ENCODE peak calls at places on chromosomes 7 and 10, in nine cellular contexts. One of them, this sample, is unnamed.

GRCh38 chr10:19815478-19816419 is 483 bp upstream of the PLXDC2 start:
- DNase-seq in body of pancreas: peak; percentile 40
- DNase-seq in IMR-90: peak; percentile 56
- DNase-seq in WERI-Rb-1: peak; percentile 58
- DNase-seq in H7: peak; percentile 84
- DNase-seq in adipocyte: peak; percentile 32
- DNase-seq in bronchial epithelial cell: no peak
- DNase-seq in upper lobe of right lung: peak; percentile 89
- DNase-seq in fibroblast of lung: peak; percentile 85
- DNase-seq in this sample: no peak

GRCh38 chr7:77427996-77428603 is 12.0 kb upstream of the GSAP start:
- DNase-seq in body of pancreas: no peak
- DNase-seq in upper lobe of right lung: no peak
- DNase-seq in fibroblast of lung: peak; percentile 51
- DNase-seq in adipocyte: no peak
- DNase-seq in bronchial epithelial cell: peak; percentile 63
- DNase-seq in H7: no peak
- DNase-seq in IMR-90: peak; percentile 78
- DNase-seq in WERI-Rb-1: no peak
- DNase-seq in this sample: peak; percentile 28

GRCh38 chr10:93992400-93993030 is 1.2 kb upstream of the PLCE1 start:
- DNase-seq in upper lobe of right lung: no peak
- DNase-seq in WERI-Rb-1: no peak
- DNase-seq in bronchial epithelial cell: no peak
- DNase-seq in fibroblast of lung: peak; percentile 13
- DNase-seq in H7: peak; percentile 32
- DNase-seq in body of pancreas: no peak
- DNase-seq in adipocyte: peak; percentile 56
- DNase-seq in IMR-90: peak; percentile 16
- DNase-seq in this sample: no peak

GRCh38 chr7:33726582-33726981 is 178.8 kb upstream of the BMPER start:
- DNase-seq in fibroblast of lung: no peak
- DNase-seq in bronchial epithelial cell: peak; percentile 34
- DNase-seq in body of pancreas: no peak
- DNase-seq in upper lobe of right lung: no peak
- DNase-seq in WERI-Rb-1: no peak
- DNase-seq in H7: peak; percentile 55
- DNase-seq in adipocyte: no peak
- DNase-seq in IMR-90: no peak
- DNase-seq in this sample: no peak

GRCh38 chr7:87875151-87876039 is 765 bp downstream of the SLC25A40 start:
- DNase-seq in fibroblast of lung: peak; percentile 12
- DNase-seq in H7: peak; percentile 77
- DNase-seq in upper lobe of right lung: peak; percentile 70
- DNase-seq in adipocyte: no peak
- DNase-seq in bronchial epithelial cell: peak; percentile 9
- DNase-seq in body of pancreas: no peak
- DNase-seq in WERI-Rb-1: no peak
- DNase-seq in IMR-90: peak; percentile 2
- DNase-seq in this sample: no peak

GRCh38 chr7:66303454-66304160 is 98.5 kb downstream of the TPST1 start:
- DNase-seq in adipocyte: no peak
- DNase-seq in IMR-90: no peak
- DNase-seq in fibroblast of lung: no peak
- DNase-seq in H7: no peak
- DNase-seq in bronchial epithelial cell: no peak
- DNase-seq in body of pancreas: peak; percentile 70
- DNase-seq in upper lobe of right lung: no peak
- DNase-seq in WERI-Rb-1: no peak
- DNase-seq in this sample: no peak

GRCh38 chr10:15120523-15120922 is 23.4 kb downstream of the RPP38 start:
- DNase-seq in H7: no peak
- DNase-seq in IMR-90: peak; percentile 79
- DNase-seq in WERI-Rb-1: no peak
- DNase-seq in adipocyte: peak; percentile 19
- DNase-seq in fibroblast of lung: peak; percentile 72
- DNase-seq in upper lobe of right lung: no peak
- DNase-seq in body of pancreas: no peak
- DNase-seq in bronchial epithelial cell: peak; percentile 86
- DNase-seq in this sample: no peak

GRCh38 chr10:95693331-95693667 is 428 bp downstream of the TCTN3 start:
- DNase-seq in body of pancreas: no peak
- DNase-seq in upper lobe of right lung: no peak
- DNase-seq in H7: no peak
- DNase-seq in WERI-Rb-1: no peak
- DNase-seq in bronchial epithelial cell: no peak
- DNase-seq in IMR-90: peak; percentile 2
- DNase-seq in adipocyte: no peak
- DNase-seq in fibroblast of lung: no peak
- DNase-seq in this sample: no peak

GRCh38 chr7:90836937-90837336 is 240.8 kb downstream of the CDK14 start:
- DNase-seq in IMR-90: no peak
- DNase-seq in WERI-Rb-1: no peak
- DNase-seq in H7: no peak
- DNase-seq in bronchial epithelial cell: no peak
- DNase-seq in fibroblast of lung: no peak
- DNase-seq in adipocyte: peak; percentile 76
- DNase-seq in body of pancreas: no peak
- DNase-seq in upper lobe of right lung: no peak
- DNase-seq in this sample: no peak

GRCh38 chr7:148962823-148963582 is 65.3 kb downstream of the PDIA4 start:
- DNase-seq in WERI-Rb-1: peak; percentile 71
- DNase-seq in upper lobe of right lung: peak; percentile 76
- DNase-seq in IMR-90: peak; percentile 67
- DNase-seq in bronchial epithelial cell: peak; percentile 63
- DNase-seq in H7: peak; percentile 52
- DNase-seq in adipocyte: peak; percentile 88
- DNase-seq in body of pancreas: peak; percentile 70
- DNase-seq in fibroblast of lung: peak; percentile 83
- DNase-seq in this sample: no peak

GRCh38 chr10:3425261-3425660 is 252.7 kb upstream of the PITRM1 start:
- DNase-seq in fibroblast of lung: no peak
- DNase-seq in adipocyte: no peak
- DNase-seq in WERI-Rb-1: no peak
- DNase-seq in body of pancreas: no peak
- DNase-seq in IMR-90: peak; percentile 19
- DNase-seq in H7: no peak
- DNase-seq in bronchial epithelial cell: peak; percentile 30
- DNase-seq in upper lobe of right lung: no peak
- DNase-seq in this sample: no peak

GRCh38 chr10:8042864-8043568 is 11.5 kb upstream of the GATA3 start:
- DNase-seq in body of pancreas: no peak
- DNase-seq in upper lobe of right lung: no peak
- DNase-seq in adipocyte: no peak
- DNase-seq in H7: peak; percentile 79
- DNase-seq in WERI-Rb-1: no peak
- DNase-seq in bronchial epithelial cell: no peak
- DNase-seq in IMR-90: no peak
- DNase-seq in fibroblast of lung: no peak
- DNase-seq in this sample: no peak

GRCh38 chr10:8040651-8041050 is 13.8 kb upstream of the GATA3 start:
- DNase-seq in adipocyte: no peak
- DNase-seq in H7: no peak
- DNase-seq in WERI-Rb-1: no peak
- DNase-seq in bronchial epithelial cell: no peak
- DNase-seq in upper lobe of right lung: no peak
- DNase-seq in IMR-90: no peak
- DNase-seq in fibroblast of lung: no peak
- DNase-seq in body of pancreas: no peak
- DNase-seq in this sample: no peak

GRCh38 chr10:8039323-8039922 is 15.1 kb upstream of the GATA3 start:
- DNase-seq in bronchial epithelial cell: no peak
- DNase-seq in adipocyte: no peak
- DNase-seq in H7: peak; percentile 65
- DNase-seq in WERI-Rb-1: no peak
- DNase-seq in upper lobe of right lung: no peak
- DNase-seq in body of pancreas: no peak
- DNase-seq in fibroblast of lung: no peak
- DNase-seq in IMR-90: no peak
- DNase-seq in this sample: no peak

GRCh38 chr10:8042032-8042863 is 12.2 kb upstream of the GATA3 start:
- DNase-seq in H7: peak; percentile 41
- DNase-seq in WERI-Rb-1: no peak
- DNase-seq in body of pancreas: no peak
- DNase-seq in adipocyte: no peak
- DNase-seq in upper lobe of right lung: no peak
- DNase-seq in IMR-90: no peak
- DNase-seq in fibroblast of lung: no peak
- DNase-seq in bronchial epithelial cell: no peak
- DNase-seq in this sample: no peak

DNA sequence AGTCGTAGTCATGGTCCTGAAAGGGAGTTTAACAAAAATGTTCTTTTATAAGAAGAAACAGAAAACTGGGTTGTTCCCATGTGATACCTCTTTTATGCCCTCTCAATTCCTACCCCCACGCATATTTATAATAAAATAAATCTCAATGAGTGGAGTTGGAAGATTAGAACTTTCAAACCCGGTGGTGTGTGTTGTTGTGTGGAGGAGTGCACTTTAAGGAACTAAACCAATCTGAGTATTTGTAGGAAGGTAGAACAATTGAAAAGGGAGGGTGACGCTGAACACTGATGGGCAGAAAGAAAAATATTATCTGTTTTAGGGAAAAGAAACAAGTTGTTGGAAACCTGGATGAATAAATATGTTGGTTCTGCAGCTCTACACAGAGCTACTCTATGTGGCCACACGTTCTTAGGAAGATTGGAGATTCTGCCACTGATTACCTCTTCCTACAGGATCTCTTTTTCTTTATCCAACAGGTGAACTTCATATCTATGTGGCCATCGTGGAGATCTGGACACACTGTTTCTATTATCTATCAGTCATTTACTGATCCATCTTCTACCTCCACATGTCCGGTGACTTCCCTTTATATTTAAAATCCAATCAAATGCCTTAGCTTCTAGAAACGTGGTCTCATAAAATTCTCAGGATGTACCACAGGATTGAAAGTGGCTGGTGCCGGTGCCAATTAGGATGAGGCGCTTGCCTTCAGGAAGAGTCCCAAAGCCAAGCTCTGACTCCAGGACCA is 13.0 kb upstream of the GATA3 start:
- DNase-seq in upper lobe of right lung: no peak
- DNase-seq in WERI-Rb-1: no peak
- DNase-seq in fibroblast of lung: no peak
- DNase-seq in bronchial epithelial cell: no peak
- DNase-seq in body of pancreas: no peak
- DNase-seq in H7: peak; percentile 2
- DNase-seq in adipocyte: no peak
- DNase-seq in IMR-90: no peak
- DNase-seq in this sample: no peak
- H3K27me3 ChIP-seq in upper lobe of right lung: peaks cover 100% of the 10 kb centered on the region
- H3K27me3 ChIP-seq in WERI-Rb-1: peaks cover 68% of the 10 kb centered on the region
- H3K27me3 ChIP-seq in fibroblast of lung: peaks cover 89% of the 10 kb centered on the region
- H3K27me3 ChIP-seq in bronchial epithelial cell: peaks cover 77% of the 10 kb centered on the region
- H3K27me3 ChIP-seq in body of pancreas: peaks cover 71% of the 10 kb centered on the region
- H3K27me3 ChIP-seq in H7: peaks cover 100% of the 10 kb centered on the region
- H3K27me3 ChIP-seq in adipocyte: peaks cover 95% of the 10 kb centered on the region
- H3K27me3 ChIP-seq in IMR-90: peaks cover 98% of the 10 kb centered on the region
- H3K27me3 ChIP-seq in this sample: peaks cover 92% of the 10 kb centered on the region

GRCh38 chr7:139594911-139595476 is 71.5 kb downstream of the CLEC2L start:
- DNase-seq in fibroblast of lung: no peak
- DNase-seq in adipocyte: no peak
- DNase-seq in bronchial epithelial cell: no peak
- DNase-seq in body of pancreas: no peak
- DNase-seq in IMR-90: no peak
- DNase-seq in upper lobe of right lung: no peak
- DNase-seq in H7: no peak
- DNase-seq in WERI-Rb-1: no peak
- DNase-seq in this sample: no peak
- H3K36me3 ChIP-seq in fibroblast of lung: peaks cover 21% of the 10 kb centered on the region
- H3K36me3 ChIP-seq in adipocyte: peaks cover 100% of the 10 kb centered on the region
- H3K36me3 ChIP-seq in bronchial epithelial cell: peaks cover 32% of the 10 kb centered on the region
- H3K36me3 ChIP-seq in body of pancreas: peaks cover 17% of the 10 kb centered on the region
- H3K36me3 ChIP-seq in IMR-90: peaks cover 72% of the 10 kb centered on the region
- H3K36me3 ChIP-seq in upper lobe of right lung: peaks cover 93% of the 10 kb centered on the region
- H3K36me3 ChIP-seq in H7: peaks cover 2% of the 10 kb centered on the region
- H3K36me3 ChIP-seq in WERI-Rb-1: peaks cover 99% of the 10 kb centered on the region
- H3K36me3 ChIP-seq in this sample: peaks cover 17% of the 10 kb centered on the region

DNA sequence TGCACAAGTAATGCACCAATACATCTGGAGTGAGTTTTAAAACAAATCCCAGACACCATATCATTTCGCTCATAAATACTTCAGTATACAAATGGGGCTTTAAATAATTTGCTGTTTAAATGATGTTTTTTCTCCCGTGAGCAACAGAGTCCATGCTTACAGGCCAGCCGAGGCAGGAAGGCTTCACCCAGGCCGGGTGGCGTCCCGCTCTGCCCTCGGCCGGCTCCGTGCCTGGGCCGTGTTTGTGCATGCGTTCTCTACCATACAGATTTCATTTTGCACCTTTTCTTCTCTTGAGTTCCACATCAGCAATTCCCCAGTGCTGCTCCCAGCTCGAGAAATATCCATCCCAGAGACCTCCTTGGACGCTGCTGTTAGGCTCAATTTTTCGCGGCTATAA is 91.8 kb downstream of the MICALL2 start:
- DNase-seq in body of pancreas: no peak
- DNase-seq in bronchial epithelial cell: no peak
- DNase-seq in fibroblast of lung: no peak
- DNase-seq in upper lobe of right lung: no peak
- DNase-seq in WERI-Rb-1: no peak
- DNase-seq in IMR-90: no peak
- DNase-seq in H7: no peak
- DNase-seq in adipocyte: no peak
- DNase-seq in this sample: no peak
- H3K27me3 ChIP-seq in body of pancreas: peaks cover 28% of the 10 kb centered on the region
- H3K27me3 ChIP-seq in bronchial epithelial cell: peaks cover 9% of the 10 kb centered on the region
- H3K27me3 ChIP-seq in fibroblast of lung: peaks cover 21% of the 10 kb centered on the region
- H3K27me3 ChIP-seq in upper lobe of right lung: peaks cover 60% of the 10 kb centered on the region
- H3K27me3 ChIP-seq in WERI-Rb-1: no peaks in the 10 kb centered on the region
- H3K27me3 ChIP-seq in IMR-90: peaks cover 76% of the 10 kb centered on the region
- H3K27me3 ChIP-seq in H7: peaks cover 18% of the 10 kb centered on the region
- H3K27me3 ChIP-seq in adipocyte: peaks cover 73% of the 10 kb centered on the region
- H3K27me3 ChIP-seq in this sample: peaks cover 56% of the 10 kb centered on the region

GRCh38 chr10:119849944-119850343 is 22.7 kb downstream of the MCMBP start:
- DNase-seq in bronchial epithelial cell: no peak
- DNase-seq in body of pancreas: no peak
- DNase-seq in adipocyte: peak; percentile 13
- DNase-seq in upper lobe of right lung: no peak
- DNase-seq in fibroblast of lung: no peak
- DNase-seq in H7: no peak
- DNase-seq in WERI-Rb-1: no peak
- DNase-seq in IMR-90: no peak
- DNase-seq in this sample: no peak

GRCh38 chr10:119849031-119849789 is 23.4 kb downstream of the MCMBP start:
- DNase-seq in H7: no peak
- DNase-seq in bronchial epithelial cell: no peak
- DNase-seq in upper lobe of right lung: no peak
- DNase-seq in adipocyte: peak; percentile 72
- DNase-seq in fibroblast of lung: peak; percentile 20
- DNase-seq in WERI-Rb-1: no peak
- DNase-seq in IMR-90: peak; percentile 76
- DNase-seq in body of pancreas: no peak
- DNase-seq in this sample: peak; percentile 65

GRCh38 chr10:119852822-119853221 is 19.8 kb downstream of the MCMBP start:
- DNase-seq in WERI-Rb-1: no peak
- DNase-seq in IMR-90: no peak
- DNase-seq in body of pancreas: no peak
- DNase-seq in bronchial epithelial cell: no peak
- DNase-seq in upper lobe of right lung: no peak
- DNase-seq in fibroblast of lung: no peak
- DNase-seq in H7: no peak
- DNase-seq in adipocyte: no peak
- DNase-seq in this sample: no peak

GRCh38 chr10:119852277-119852676 is 20.4 kb downstream of the MCMBP start:
- DNase-seq in bronchial epithelial cell: no peak
- DNase-seq in WERI-Rb-1: no peak
- DNase-seq in upper lobe of right lung: no peak
- DNase-seq in H7: no peak
- DNase-seq in body of pancreas: no peak
- DNase-seq in adipocyte: no peak
- DNase-seq in fibroblast of lung: no peak
- DNase-seq in IMR-90: no peak
- DNase-seq in this sample: no peak

GRCh38 chr10:119853584-119853983 is 19.1 kb downstream of the MCMBP start:
- DNase-seq in IMR-90: no peak
- DNase-seq in H7: no peak
- DNase-seq in fibroblast of lung: no peak
- DNase-seq in body of pancreas: no peak
- DNase-seq in upper lobe of right lung: no peak
- DNase-seq in adipocyte: no peak
- DNase-seq in WERI-Rb-1: no peak
- DNase-seq in bronchial epithelial cell: no peak
- DNase-seq in this sample: no peak
- H3K36me3 ChIP-seq in IMR-90: peaks cover 29% of the 10 kb centered on the region
- H3K36me3 ChIP-seq in H7: peaks cover 16% of the 10 kb centered on the region
- H3K36me3 ChIP-seq in fibroblast of lung: peaks cover 15% of the 10 kb centered on the region
- H3K36me3 ChIP-seq in body of pancreas: peaks cover 6% of the 10 kb centered on the region
- H3K36me3 ChIP-seq in upper lobe of right lung: peaks cover 85% of the 10 kb centered on the region
- H3K36me3 ChIP-seq in adipocyte: peaks cover 69% of the 10 kb centered on the region
- H3K36me3 ChIP-seq in WERI-Rb-1: peaks cover 93% of the 10 kb centered on the region
- H3K36me3 ChIP-seq in bronchial epithelial cell: peaks cover 10% of the 10 kb centered on the region
- H3K36me3 ChIP-seq in this sample: peaks cover 2% of the 10 kb centered on the region

This sample was measured in kidney epithelial cell.